ENCODE peak calls at places on chromosomes 1 and 21, in seven cellular contexts. O, V, I, U, L, Q and G are unnamed samples.

GRCh38 chr1:41580520-41581172 is 96.2 kb upstream of the EDN2 start:
- DNase-seq in I (no peak), O (no peak), Q (no peak), V (no peak), U (no peak), L (no peak), G (no peak)

GRCh38 chr1:10633416-10633815 is 158.7 kb downstream of the PEX14 start:
- DNase-seq in I (peak; percentile 4), V (peak; percentile 41), Q (no peak), L (no peak), U (no peak), O (no peak), G (no peak)

GRCh38 chr1:150999051-150999674 is 7.5 kb downstream of the MINDY1 start:
- DNase-seq in V (no peak), O (no peak), L (no peak), U (no peak), Q (peak; percentile 37), I (no peak), G (no peak)

GRCh38 chr1:41428736-41429640 is 55.5 kb downstream of the EDN2 start:
- DNase-seq in I (no peak), V (no peak), O (no peak), U (no peak), L (no peak), Q (no peak), G (no peak)

GRCh38 chr1:160210563-160210962 is 5.4 kb downstream of the PEA15 start:
- DNase-seq in O (no peak), U (no peak), L (no peak), I (no peak), Q (no peak), V (no peak), G (no peak)

GRCh38 chr1:83791821-83792437 is 207.0 kb downstream of the TTLL7 start:
- DNase-seq in U (no peak), O (no peak), Q (no peak), I (no peak), V (no peak), L (no peak), G (no peak)

GRCh38 chr1:174032823-174033222 is 10.7 kb upstream of the RC3H1 start:
- DNase-seq in L (no peak), O (no peak), I (no peak), U (no peak), Q (no peak), V (no peak), G (no peak)

GRCh38 chr1:35569956-35570355 is 3.2 kb upstream of the TFAP2E start:
- DNase-seq in U (no peak), V (no peak), O (no peak), I (no peak), L (no peak), Q (no peak), G (no peak)

GRCh38 chr1:62110198-62110817 is 84.3 kb upstream of the L1TD1 start:
- DNase-seq in U (no peak), L (no peak), Q (no peak), I (no peak), O (no peak), V (no peak), G (no peak)

GRCh38 chr1:59223943-59224639 is 72.8 kb upstream of the FGGY start:
- DNase-seq in U (no peak), Q (no peak), O (no peak), I (peak; percentile 25), V (no peak), L (no peak), G (no peak)

GRCh38 chr1:21064057-21064456 is 112.6 kb downstream of the EIF4G3 start:
- DNase-seq in Q (no peak), U (no peak), V (no peak), O (no peak), L (no peak), I (no peak), G (no peak)

GRCh38 chr1:51989582-51990477 is 670 bp downstream of the RAB3B start:
- DNase-seq in L (no peak), I (peak; percentile 12), Q (no peak), O (no peak), U (no peak), V (no peak), G (no peak)

GRCh38 chr1:172473302-172473701 is 29.4 kb upstream of the PIGC start:
- DNase-seq in L (no peak), V (no peak), O (no peak), U (no peak), I (no peak), Q (no peak), G (no peak)

GRCh38 chr1:97392701-97393100 is 528.1 kb downstream of the DPYD start:
- DNase-seq in Q (no peak), L (no peak), O (no peak), V (no peak), I (no peak), U (no peak), G (no peak)

GRCh38 chr1:224623743-224624333 is 7.7 kb downstream of the CNIH3 start:
- DNase-seq in V (no peak), L (no peak), Q (peak; percentile 74), O (no peak), I (no peak), U (peak; percentile 70), G (peak; percentile 71)

GRCh38 chr21:37159053-37159776 is 86.2 kb downstream of the TTC3 start:
- DNase-seq in L (no peak), V (no peak), U (peak; percentile 54), Q (peak; percentile 51), I (no peak), O (no peak), G (peak; percentile 44)

GRCh38 chr1:114024049-114024448 is 44.8 kb downstream of the OLFML3 start:
- DNase-seq in V (no peak), I (no peak), L (no peak), O (no peak), U (no peak), Q (no peak), G (no peak)

GRCh38 chr21:14361958-14362357 is 21.0 kb downstream of the HSPA13 start:
- DNase-seq in L (no peak), V (no peak), I (no peak), U (no peak), O (no peak), Q (no peak), G (no peak)

GRCh38 chr1:38052750-38053415 is 6.3 kb upstream of the POU3F1 start:
- DNase-seq in L (no peak), I (no peak), O (peak; percentile 67), U (no peak), V (no peak), Q (no peak), G (no peak)

DNA sequence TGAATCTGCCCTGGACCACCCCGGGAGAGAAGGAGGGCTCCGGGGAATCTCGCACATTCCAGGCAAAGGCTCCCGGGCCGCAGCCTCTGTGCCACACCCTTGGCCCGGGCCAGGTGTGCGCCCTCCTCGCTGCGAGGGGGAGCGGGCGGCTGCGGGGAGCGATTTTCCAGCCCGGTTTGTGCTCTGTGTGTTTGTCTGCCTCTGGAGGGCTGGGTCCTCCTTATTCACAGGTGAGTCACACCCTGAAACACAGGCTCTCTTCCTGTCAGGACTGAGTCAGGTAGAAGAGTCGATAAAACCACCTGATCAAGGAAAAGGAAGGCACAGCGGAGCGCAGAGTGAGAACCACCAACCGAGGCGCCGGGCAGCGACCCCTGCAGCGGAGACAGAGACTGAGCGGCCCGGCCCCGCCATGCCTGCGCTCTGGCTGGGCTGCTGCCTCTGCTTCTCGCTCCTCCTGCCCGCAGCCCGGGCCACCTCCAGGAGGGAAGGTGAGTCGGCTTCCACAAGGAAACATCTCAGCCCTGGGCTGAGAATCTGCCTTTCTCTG is at the start of gene LAMC2:
- DNase-seq in V (no peak), Q (no peak), I (no peak), O (no peak), U (peak; percentile 40), L (peak; percentile 84), G (peak; percentile 23)
- TF ChIP-seq CTCF in V (no peak), Q (peak; percentile 41), I (no peak), O (no peak), U (no peak), L (peak; percentile 28), G (no peak)

GRCh38 chr1:205317311-205317917 is 4.1 kb downstream of the NUAK2 start:
- DNase-seq in O (no peak), Q (no peak), L (no peak), U (no peak), V (peak; percentile 91), I (peak; percentile 82), G (no peak)
- TF ChIP-seq CTCF in O (no peak), Q (no peak), L (no peak), U (no peak), V (no peak), I (no peak), G (no peak)

GRCh38 chr1:211548321-211549091 is 30.5 kb downstream of the SLC30A1 start:
- DNase-seq in Q (no peak), U (no peak), I (no peak), O (no peak), V (no peak), L (no peak), G (no peak)
- TF ChIP-seq CTCF in Q (no peak), U (no peak), I (no peak), O (no peak), V (no peak), L (no peak), G (no peak)

GRCh38 chr21:41641510-41641815 is 125.4 kb downstream of the RIPK4 start:
- DNase-seq in V (no peak), O (no peak), U (no peak), L (no peak), Q (no peak), I (no peak), G (no peak)

GRCh38 chr21:41641821-41642368 is 125.0 kb downstream of the RIPK4 start:
- DNase-seq in L (peak; percentile 43), Q (peak; percentile 49), V (peak; percentile 68), O (no peak), I (peak; percentile 67), U (no peak), G (no peak)

GRCh38 chr21:41642399-41642798 is 124.5 kb downstream of the RIPK4 start:
- DNase-seq in V (no peak), O (no peak), U (no peak), Q (no peak), I (no peak), L (no peak), G (no peak)

GRCh38 chr21:41640756-41641509 is 125.9 kb downstream of the RIPK4 start:
- DNase-seq in O (no peak), L (peak; percentile 21), I (peak; percentile 27), V (no peak), Q (no peak), U (no peak), G (no peak)

GRCh38 chr21:41643246-41643966 is 123.4 kb downstream of the RIPK4 start:
- DNase-seq in L (no peak), I (no peak), O (no peak), V (no peak), U (no peak), Q (no peak), G (no peak)
- TF ChIP-seq CTCF in L (no peak), I (no peak), O (no peak), V (no peak), U (no peak), Q (no peak), G (no peak)

GRCh38 chr1:201221201-201221846 is 30.7 kb downstream of the IGFN1 start:
- DNase-seq in O (no peak), L (no peak), Q (no peak), V (no peak), U (no peak), I (no peak), G (no peak)
- TF ChIP-seq CTCF in O (no peak), L (no peak), Q (no peak), V (no peak), U (no peak), I (no peak), G (no peak)

GRCh38 chr1:47627016-47627415 is 189.2 kb downstream of the FOXD2 start:
- DNase-seq in O (no peak), V (no peak), U (no peak), L (no peak), I (no peak), Q (no peak), G (no peak)
- TF ChIP-seq CTCF in O (no peak), V (no peak), U (no peak), L (no peak), I (no peak), Q (no peak), G (no peak)